ENCODE peak calls at places on chromosomes 5 and 9, in eight cellular contexts. Z is GM23248, C is cardiac muscle cell, P is WERI-Rb-1, N is lower lobe of right lung, V is glutamatergic neuron, M is HTR-8/SVneo, D is lower leg skin. W is an unnamed sample.
A peak's percentile ranks its signal among the peaks of the same experiment; 100 is the strongest.

GRCh38 chr9:127144670-127145458 is 22.4 kb upstream of the ANGPTL2 start:
- DNase-seq in M (no peak), V (no peak), N (no peak), D (no peak), P (peak; percentile 78), C (peak; percentile 59), Z (no peak), W (peak; percentile 42)

GRCh38 chr5:1110930-1111726 is 735 bp downstream of the SLC12A7 start:
- DNase-seq in N (peak; percentile 73), C (peak; percentile 55), V (no peak), P (peak; percentile 52), Z (peak; percentile 24), D (no peak), M (peak; percentile 67), W (peak; percentile 80)

GRCh38 chr9:469672-470040 is 255.0 kb downstream of the DOCK8 start:
- DNase-seq in D (peak; percentile 35), N (peak; percentile 57), M (no peak), Z (no peak), C (no peak), V (peak; percentile 33), P (peak; percentile 57), W (no peak)

GRCh38 chr5:34926318-34926888 is 3.0 kb upstream of the DNAJC21 start:
- DNase-seq in N (no peak), P (no peak), V (no peak), D (no peak), M (no peak), Z (no peak), C (no peak), W (no peak)

GRCh38 chr5:160245506-160246100 is 16.3 kb downstream of the FABP6 start:
- DNase-seq in Z (no peak), M (no peak), C (no peak), N (no peak), V (peak; percentile 75), P (peak; percentile 94), D (no peak), W (no peak)

GRCh38 chr5:64340293-64340692 is 165.5 kb upstream of the RGS7BP start:
- DNase-seq in D (no peak), C (no peak), M (no peak), V (no peak), Z (no peak), P (no peak), N (no peak), W (no peak)

GRCh38 chr9:88745281-88746001 is 210.5 kb downstream of the NXNL2 start:
- DNase-seq in V (no peak), M (no peak), N (no peak), Z (peak; percentile 81), P (no peak), C (peak; percentile 63), D (no peak), W (no peak)

GRCh38 chr5:168765220-168766037 is 186.3 kb upstream of the PANK3 start:
- DNase-seq in N (no peak), M (no peak), C (no peak), D (peak; percentile 25), V (no peak), Z (peak; percentile 77), P (no peak), W (no peak)

GRCh38 chr5:129506092-129506491 is 46.0 kb downstream of the ADAMTS19 start:
- DNase-seq in C (no peak), Z (peak; percentile 4), N (no peak), D (no peak), M (no peak), P (no peak), V (no peak), W (no peak)

GRCh38 chr5:10116594-10116993 is 133.1 kb downstream of the ATPSCKMT start:
- DNase-seq in Z (no peak), V (no peak), D (no peak), P (no peak), C (no peak), N (no peak), M (no peak), W (no peak)